ENCODE peak calls at places on chromosomes 1 and 21, in seven cellular contexts. One of them, this sample, is unnamed.

GRCh38 chr1:172499636-172500141 is 33.3 kb upstream of the SUCO start:
- DNase-seq in OCI-LY7: no peak
- DNase-seq in astrocyte of the spinal cord: no peak
- DNase-seq in PC-3: peak
- DNase-seq in BJ: no peak
- DNase-seq in colonic mucosa: peak
- DNase-seq in lower lobe of right lung: peak
- DNase-seq in this sample: no peak

GRCh38 chr1:87684194-87684593 is 355.5 kb downstream of the LMO4 start:
- DNase-seq in OCI-LY7: no peak
- DNase-seq in colonic mucosa: peak
- DNase-seq in PC-3: no peak
- DNase-seq in astrocyte of the spinal cord: peak
- DNase-seq in BJ: no peak
- DNase-seq in lower lobe of right lung: no peak
- DNase-seq in this sample: no peak

GRCh38 chr1:154938604-154939399 is 2.3 kb upstream of the PMVK start:
- DNase-seq in colonic mucosa: no peak
- DNase-seq in astrocyte of the spinal cord: no peak
- DNase-seq in OCI-LY7: peak
- DNase-seq in BJ: no peak
- DNase-seq in PC-3: peak
- DNase-seq in lower lobe of right lung: no peak
- DNase-seq in this sample: no peak

GRCh38 chr21:45579383-45580180 is 37.3 kb upstream of the SLC19A1 start:
- DNase-seq in BJ: no peak
- DNase-seq in astrocyte of the spinal cord: no peak
- DNase-seq in PC-3: no peak
- DNase-seq in colonic mucosa: peak
- DNase-seq in lower lobe of right lung: peak
- DNase-seq in OCI-LY7: no peak
- DNase-seq in this sample: no peak

GRCh38 chr1:30514137-30514654 is 209.2 kb downstream of the MATN1 start:
- DNase-seq in PC-3: no peak
- DNase-seq in astrocyte of the spinal cord: no peak
- DNase-seq in lower lobe of right lung: no peak
- DNase-seq in OCI-LY7: no peak
- DNase-seq in BJ: no peak
- DNase-seq in colonic mucosa: no peak
- DNase-seq in this sample: no peak

GRCh38 chr1:101506541-101507164 is 269.8 kb downstream of the S1PR1 start:
- DNase-seq in colonic mucosa: peak
- DNase-seq in lower lobe of right lung: no peak
- DNase-seq in OCI-LY7: peak
- DNase-seq in PC-3: peak
- DNase-seq in BJ: no peak
- DNase-seq in astrocyte of the spinal cord: peak
- DNase-seq in this sample: no peak

GRCh38 chr1:45894921-45895320 is 91.5 kb downstream of the MAST2 start:
- DNase-seq in BJ: no peak
- DNase-seq in colonic mucosa: no peak
- DNase-seq in astrocyte of the spinal cord: no peak
- DNase-seq in OCI-LY7: no peak
- DNase-seq in lower lobe of right lung: no peak
- DNase-seq in PC-3: no peak
- DNase-seq in this sample: no peak

GRCh38 chr1:145991799-145992412 is 4.5 kb downstream of the TXNIP start:
- DNase-seq in OCI-LY7: no peak
- DNase-seq in astrocyte of the spinal cord: no peak
- DNase-seq in PC-3: no peak
- DNase-seq in colonic mucosa: no peak
- DNase-seq in BJ: no peak
- DNase-seq in lower lobe of right lung: no peak
- DNase-seq in this sample: no peak

GRCh38 chr1:226029093-226029496 is 30.0 kb upstream of the SDE2 start:
- DNase-seq in astrocyte of the spinal cord: no peak
- DNase-seq in lower lobe of right lung: peak
- DNase-seq in colonic mucosa: peak
- DNase-seq in BJ: no peak
- DNase-seq in OCI-LY7: peak
- DNase-seq in PC-3: no peak
- DNase-seq in this sample: no peak

GRCh38 chr21:26881504-26882228 is 36.5 kb upstream of the ADAMTS1 start:
- DNase-seq in OCI-LY7: peak
- DNase-seq in BJ: no peak
- DNase-seq in colonic mucosa: no peak
- DNase-seq in astrocyte of the spinal cord: peak
- DNase-seq in PC-3: peak
- DNase-seq in lower lobe of right lung: no peak
- DNase-seq in this sample: no peak

GRCh38 chr1:11062965-11063401 is 3.2 kb upstream of the SRM start:
- DNase-seq in colonic mucosa: no peak
- DNase-seq in lower lobe of right lung: no peak
- DNase-seq in OCI-LY7: no peak
- DNase-seq in astrocyte of the spinal cord: peak
- DNase-seq in PC-3: no peak
- DNase-seq in BJ: no peak
- DNase-seq in this sample: peak

GRCh38 chr1:212315907-212316306 is 30.7 kb downstream of the PPP2R5A start:
- DNase-seq in astrocyte of the spinal cord: peak
- DNase-seq in OCI-LY7: peak
- DNase-seq in colonic mucosa: peak
- DNase-seq in lower lobe of right lung: no peak
- DNase-seq in BJ: no peak
- DNase-seq in PC-3: peak
- DNase-seq in this sample: no peak

GRCh38 chr1:169694304-169694703 is 17.1 kb downstream of the SELL start:
- DNase-seq in PC-3: peak
- DNase-seq in astrocyte of the spinal cord: no peak
- DNase-seq in colonic mucosa: no peak
- DNase-seq in lower lobe of right lung: no peak
- DNase-seq in OCI-LY7: peak
- DNase-seq in BJ: no peak
- DNase-seq in this sample: no peak

DNA sequence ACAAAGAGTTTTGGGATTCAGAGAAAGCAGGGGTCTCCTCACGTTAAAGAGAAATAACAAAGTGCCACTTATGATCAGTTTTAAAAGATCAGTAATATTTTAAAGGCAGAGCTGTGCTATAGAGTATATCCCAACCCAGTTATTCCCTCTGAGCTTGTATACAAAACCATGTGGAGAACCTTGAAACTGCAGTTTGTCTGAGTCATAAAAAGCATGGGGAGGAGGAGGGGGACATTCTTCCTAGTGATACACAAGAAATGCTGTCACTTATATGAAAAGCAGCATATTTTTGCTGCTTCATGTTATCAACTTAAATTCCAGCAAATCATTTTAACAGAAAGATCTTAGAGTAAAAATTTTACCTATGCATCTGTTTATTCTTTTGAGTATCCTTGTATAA is 244.5 kb downstream of the GPR52 start:
- DNase-seq in lower lobe of right lung: no peak
- DNase-seq in OCI-LY7: no peak
- DNase-seq in PC-3: peak
- DNase-seq in astrocyte of the spinal cord: peak
- DNase-seq in colonic mucosa: no peak
- DNase-seq in BJ: no peak
- DNase-seq in this sample: no peak
- TF ChIP-seq CTCF in lower lobe of right lung: no peak
- TF ChIP-seq CTCF in OCI-LY7: no peak
- TF ChIP-seq CTCF in PC-3: no peak
- TF ChIP-seq CTCF in astrocyte of the spinal cord: no peak
- TF ChIP-seq CTCF in colonic mucosa: no peak
- TF ChIP-seq CTCF in BJ: no peak
- TF ChIP-seq CTCF in this sample: no peak

GRCh38 chr1:26693557-26694184 is 2.1 kb upstream of the ARID1A start:
- DNase-seq in astrocyte of the spinal cord: no peak
- DNase-seq in OCI-LY7: peak
- DNase-seq in colonic mucosa: no peak
- DNase-seq in PC-3: no peak
- DNase-seq in lower lobe of right lung: no peak
- DNase-seq in BJ: no peak
- DNase-seq in this sample: no peak
- H3K4me3 ChIP-seq in astrocyte of the spinal cord: peak
- H3K4me3 ChIP-seq in OCI-LY7: peak
- H3K4me3 ChIP-seq in colonic mucosa: peak
- H3K4me3 ChIP-seq in PC-3: peak
- H3K4me3 ChIP-seq in lower lobe of right lung: peak
- H3K4me3 ChIP-seq in BJ: peak
- H3K4me3 ChIP-seq in this sample: peak

GRCh38 chr1:171403396-171403795 is 81.9 kb upstream of the PRRC2C start:
- DNase-seq in colonic mucosa: no peak
- DNase-seq in astrocyte of the spinal cord: no peak
- DNase-seq in OCI-LY7: no peak
- DNase-seq in PC-3: peak
- DNase-seq in lower lobe of right lung: no peak
- DNase-seq in BJ: no peak
- DNase-seq in this sample: no peak

GRCh38 chr1:171405391-171405714 is 80.0 kb upstream of the PRRC2C start:
- DNase-seq in PC-3: no peak
- DNase-seq in lower lobe of right lung: no peak
- DNase-seq in colonic mucosa: no peak
- DNase-seq in BJ: no peak
- DNase-seq in OCI-LY7: no peak
- DNase-seq in astrocyte of the spinal cord: no peak
- DNase-seq in this sample: no peak
- TF ChIP-seq CTCF in PC-3: no peak
- TF ChIP-seq CTCF in lower lobe of right lung: no peak
- TF ChIP-seq CTCF in colonic mucosa: no peak
- TF ChIP-seq CTCF in BJ: no peak
- TF ChIP-seq CTCF in OCI-LY7: peak
- TF ChIP-seq CTCF in astrocyte of the spinal cord: no peak
- TF ChIP-seq CTCF in this sample: no peak

DNA sequence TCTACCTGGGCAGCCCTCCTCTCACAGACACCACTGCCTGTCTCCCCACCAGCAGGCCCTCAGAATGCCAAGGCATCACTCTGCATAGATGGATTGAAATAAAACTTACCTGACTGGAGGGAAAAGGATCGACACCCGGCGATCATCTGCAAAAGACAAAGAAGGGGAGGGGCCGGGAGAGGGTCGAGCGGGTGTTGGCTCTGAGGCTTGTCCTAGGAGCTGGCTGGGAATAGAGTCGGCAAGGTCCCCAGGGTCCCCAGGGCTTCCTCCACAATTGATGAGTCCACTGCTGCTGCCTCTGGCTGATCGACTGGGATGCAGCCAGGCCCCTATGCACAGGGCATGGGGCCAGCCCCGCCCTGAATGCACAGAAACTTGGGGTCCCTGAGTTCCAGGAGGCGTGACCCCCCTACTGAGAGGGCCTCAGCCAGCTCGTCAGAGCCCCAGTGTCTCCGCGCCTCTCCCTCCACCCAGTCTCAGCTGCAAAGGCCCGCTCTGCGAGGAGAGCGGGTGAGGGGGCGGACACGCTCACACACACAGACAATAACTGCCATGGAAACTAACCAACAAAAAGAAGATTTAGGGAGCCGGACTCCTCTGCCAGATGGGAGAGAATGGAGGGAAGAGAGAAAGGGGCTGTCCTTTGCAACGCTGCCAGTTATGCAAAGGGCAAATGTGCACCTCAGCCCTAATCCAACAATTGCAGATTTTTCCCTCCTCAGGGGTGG is at the start of gene KLHDC8A:
- DNase-seq in BJ: no peak
- DNase-seq in OCI-LY7: no peak
- DNase-seq in lower lobe of right lung: no peak
- DNase-seq in astrocyte of the spinal cord: no peak
- DNase-seq in PC-3: no peak
- DNase-seq in colonic mucosa: no peak
- DNase-seq in this sample: no peak
- H3K4me3 ChIP-seq in BJ: no peak
- H3K4me3 ChIP-seq in OCI-LY7: no peak
- H3K4me3 ChIP-seq in lower lobe of right lung: no peak
- H3K4me3 ChIP-seq in astrocyte of the spinal cord: no peak
- H3K4me3 ChIP-seq in PC-3: no peak
- H3K4me3 ChIP-seq in colonic mucosa: no peak
- H3K4me3 ChIP-seq in this sample: no peak

GRCh38 chr1:199029401-199029800 is 390.6 kb downstream of the PTPRC start:
- DNase-seq in BJ: no peak
- DNase-seq in lower lobe of right lung: no peak
- DNase-seq in PC-3: peak
- DNase-seq in colonic mucosa: no peak
- DNase-seq in OCI-LY7: no peak
- DNase-seq in astrocyte of the spinal cord: peak
- DNase-seq in this sample: no peak

GRCh38 chr1:199033709-199034108 is 394.9 kb downstream of the PTPRC start:
- DNase-seq in colonic mucosa: no peak
- DNase-seq in lower lobe of right lung: no peak
- DNase-seq in PC-3: no peak
- DNase-seq in BJ: no peak
- DNase-seq in astrocyte of the spinal cord: no peak
- DNase-seq in OCI-LY7: no peak
- DNase-seq in this sample: no peak

GRCh38 chr1:199029855-199030254 is 391.0 kb downstream of the PTPRC start:
- DNase-seq in PC-3: peak
- DNase-seq in colonic mucosa: no peak
- DNase-seq in OCI-LY7: no peak
- DNase-seq in astrocyte of the spinal cord: peak
- DNase-seq in BJ: no peak
- DNase-seq in lower lobe of right lung: no peak
- DNase-seq in this sample: no peak
- TF ChIP-seq CTCF in PC-3: no peak
- TF ChIP-seq CTCF in colonic mucosa: no peak
- TF ChIP-seq CTCF in OCI-LY7: no peak
- TF ChIP-seq CTCF in astrocyte of the spinal cord: no peak
- TF ChIP-seq CTCF in BJ: no peak
- TF ChIP-seq CTCF in lower lobe of right lung: no peak
- TF ChIP-seq CTCF in this sample: no peak

DNA sequence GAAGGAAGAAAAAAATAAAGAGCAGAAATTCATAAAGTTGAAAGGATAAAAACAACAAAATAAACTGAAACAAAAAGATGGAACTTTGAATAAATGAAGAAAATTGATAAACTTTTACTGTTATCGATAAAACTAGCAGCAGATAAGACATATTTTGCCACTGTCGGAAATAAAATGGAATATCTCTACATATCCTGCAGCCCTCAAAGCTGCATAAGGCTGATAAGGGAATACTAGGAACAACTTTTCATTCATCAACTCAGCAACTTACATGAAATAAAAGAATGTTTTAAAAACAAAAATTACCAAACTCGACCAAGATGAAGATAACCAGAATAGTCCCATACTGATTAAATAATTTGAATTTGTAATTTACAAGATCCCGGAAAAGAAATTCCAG is 48.0 kb upstream of the GRIK1 start:
- DNase-seq in PC-3: no peak
- DNase-seq in BJ: no peak
- DNase-seq in colonic mucosa: no peak
- DNase-seq in lower lobe of right lung: no peak
- DNase-seq in astrocyte of the spinal cord: no peak
- DNase-seq in OCI-LY7: no peak
- DNase-seq in this sample: no peak
- H3K4me3 ChIP-seq in PC-3: no peak
- H3K4me3 ChIP-seq in BJ: no peak
- H3K4me3 ChIP-seq in colonic mucosa: no peak
- H3K4me3 ChIP-seq in lower lobe of right lung: no peak
- H3K4me3 ChIP-seq in astrocyte of the spinal cord: no peak
- H3K4me3 ChIP-seq in OCI-LY7: no peak
- H3K4me3 ChIP-seq in this sample: no peak

GRCh38 chr1:29279896-29280779 is 43.8 kb downstream of the PTPRU start:
- DNase-seq in colonic mucosa: no peak
- DNase-seq in lower lobe of right lung: no peak
- DNase-seq in astrocyte of the spinal cord: no peak
- DNase-seq in PC-3: peak
- DNase-seq in BJ: no peak
- DNase-seq in OCI-LY7: no peak
- DNase-seq in this sample: no peak
- TF ChIP-seq CTCF in colonic mucosa: no peak
- TF ChIP-seq CTCF in lower lobe of right lung: no peak
- TF ChIP-seq CTCF in astrocyte of the spinal cord: no peak
- TF ChIP-seq CTCF in PC-3: no peak
- TF ChIP-seq CTCF in BJ: no peak
- TF ChIP-seq CTCF in OCI-LY7: no peak
- TF ChIP-seq CTCF in this sample: no peak

GRCh38 chr1:37147906-37148305 is 113.6 kb upstream of the GRIK3 start:
- DNase-seq in PC-3: no peak
- DNase-seq in lower lobe of right lung: no peak
- DNase-seq in colonic mucosa: no peak
- DNase-seq in astrocyte of the spinal cord: no peak
- DNase-seq in BJ: no peak
- DNase-seq in OCI-LY7: no peak
- DNase-seq in this sample: no peak
- H3K4me3 ChIP-seq in PC-3: no peak
- H3K4me3 ChIP-seq in lower lobe of right lung: no peak
- H3K4me3 ChIP-seq in colonic mucosa: no peak
- H3K4me3 ChIP-seq in astrocyte of the spinal cord: no peak
- H3K4me3 ChIP-seq in BJ: no peak
- H3K4me3 ChIP-seq in OCI-LY7: no peak
- H3K4me3 ChIP-seq in this sample: no peak

This sample was measured in AG04449.